ENCODE peak calls at places on chromosome 2, in seven cellular contexts. F, M, Z, Y, K, O and X are unnamed samples.

GRCh38 chr2:101754613-101755012 is 57.1 kb downstream of the MAP4K4 start:
- DNase-seq in F (peak; percentile 63), M (no peak), Z (no peak), Y (no peak), K (no peak), O (peak; percentile 53), X (no peak)

GRCh38 chr2:158644139-158644538 is 151.0 kb upstream of the DAPL1 start:
- DNase-seq in F (peak; percentile 92), M (no peak), Z (peak; percentile 71), Y (peak; percentile 76), K (peak; percentile 50), O (peak; percentile 77), X (no peak)

GRCh38 chr2:108224022-108224421 is 15.7 kb upstream of the SULT1C3 start:
- DNase-seq in F (no peak), M (no peak), Z (no peak), Y (no peak), K (no peak), O (no peak), X (no peak)

GRCh38 chr2:105081006-105081701 is 43.3 kb downstream of the MRPS9 start:
- DNase-seq in F (peak; percentile 46), M (no peak), Z (peak; percentile 73), Y (peak; percentile 63), K (no peak), O (peak; percentile 22), X (peak; percentile 2)

GRCh38 chr2:11377915-11378649 is 33.6 kb upstream of the ROCK2 start:
- DNase-seq in F (peak; percentile 79), M (no peak), Z (no peak), Y (peak; percentile 70), K (no peak), O (no peak), X (no peak)

GRCh38 chr2:8148260-8148880 is 533.5 kb upstream of the ID2 start:
- DNase-seq in F (peak; percentile 90), M (no peak), Z (peak; percentile 74), Y (peak; percentile 80), K (peak; percentile 86), O (peak; percentile 85), X (peak; percentile 41)

GRCh38 chr2:12325806-12326205 is 390.9 kb upstream of the TRIB2 start:
- DNase-seq in F (peak; percentile 65), M (no peak), Z (peak; percentile 58), Y (peak; percentile 89), K (no peak), O (peak; percentile 66), X (no peak)

GRCh38 chr2:100334929-100335328 is 12.6 kb upstream of the LONRF2 start:
- DNase-seq in F (no peak), M (no peak), Z (no peak), Y (no peak), K (no peak), O (no peak), X (no peak)

GRCh38 chr2:117771969-117772630 is 42.4 kb upstream of the DDX18 start:
- DNase-seq in F (peak; percentile 38), M (peak; percentile 46), Z (peak; percentile 56), Y (peak; percentile 40), K (no peak), O (peak; percentile 38), X (peak; percentile 17)

GRCh38 chr2:179861027-179861776 is at the start of gene ZNF385B:
- DNase-seq in F (peak; percentile 3), M (peak; percentile 77), Z (peak; percentile 16), Y (peak; percentile 21), K (no peak), O (no peak), X (no peak)

GRCh38 chr2:54454922-54455583 is 1.1 kb upstream of the SPTBN1 start:
- DNase-seq in F (no peak), M (peak; percentile 39), Z (no peak), Y (no peak), K (no peak), O (no peak), X (no peak)

GRCh38 chr2:177889812-177890460 is 182.6 kb downstream of the PDE11A start:
- DNase-seq in F (no peak), M (no peak), Z (no peak), Y (no peak), K (no peak), O (no peak), X (no peak)

GRCh38 chr2:240439698-240440151 is 4.3 kb downstream of the GPC1 start:
- DNase-seq in F (no peak), M (no peak), Z (no peak), Y (no peak), K (no peak), O (no peak), X (no peak)

GRCh38 chr2:197675711-197676188 is 363 bp upstream of the RFTN2 start:
- DNase-seq in F (peak; percentile 76), M (no peak), Z (peak; percentile 94), Y (peak; percentile 81), K (peak; percentile 29), O (peak; percentile 82), X (no peak)

GRCh38 chr2:237886702-237887481 is 27.5 kb downstream of the RAMP1 start:
- DNase-seq in F (peak; percentile 80), M (peak; percentile 86), Z (no peak), Y (peak; percentile 95), K (no peak), O (peak; percentile 66), X (no peak)

GRCh38 chr2:126748929-126749518 is 93.1 kb downstream of the GYPC start:
- DNase-seq in F (no peak), M (no peak), Z (no peak), Y (no peak), K (no peak), O (no peak), X (no peak)

GRCh38 chr2:126748188-126748760 is 92.3 kb downstream of the GYPC start:
- DNase-seq in F (no peak), M (no peak), Z (no peak), Y (no peak), K (no peak), O (no peak), X (no peak)

GRCh38 chr2:126751477-126751876 is 95.5 kb downstream of the GYPC start:
- DNase-seq in F (no peak), M (no peak), Z (no peak), Y (no peak), K (no peak), O (no peak), X (no peak)

GRCh38 chr2:126750506-126750905 is 94.5 kb downstream of the GYPC start:
- DNase-seq in F (no peak), M (no peak), Z (no peak), Y (no peak), K (no peak), O (no peak), X (no peak)

DNA sequence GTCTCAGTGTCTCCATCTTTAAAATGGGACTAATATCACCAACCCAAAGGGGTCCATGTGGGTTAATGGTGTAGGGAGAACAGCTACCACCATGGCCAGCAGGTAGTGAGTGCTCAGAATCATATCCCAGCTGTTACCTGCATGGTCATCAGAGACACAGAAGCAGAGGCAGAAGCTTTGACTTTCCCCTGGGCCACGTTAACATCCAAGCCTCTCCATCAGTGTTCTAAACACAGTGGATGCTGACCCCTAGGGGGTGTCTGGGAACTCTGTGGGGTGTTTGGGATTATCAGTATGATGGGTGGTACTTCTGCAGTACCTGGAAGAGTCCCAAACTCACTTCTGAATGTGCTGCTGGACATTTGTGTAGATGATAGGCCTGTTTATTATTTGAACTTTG is 93.6 kb downstream of the GYPC start:
- DNase-seq in F (peak; percentile 7), M (no peak), Z (peak; percentile 21), Y (peak; percentile 12), K (no peak), O (no peak), X (no peak)
- TF ChIP-seq CTCF in F (peak; percentile 26), M (no peak), Z (peak; percentile 49), Y (no peak), K (peak; percentile 12), O (no peak), X (no peak)

DNA sequence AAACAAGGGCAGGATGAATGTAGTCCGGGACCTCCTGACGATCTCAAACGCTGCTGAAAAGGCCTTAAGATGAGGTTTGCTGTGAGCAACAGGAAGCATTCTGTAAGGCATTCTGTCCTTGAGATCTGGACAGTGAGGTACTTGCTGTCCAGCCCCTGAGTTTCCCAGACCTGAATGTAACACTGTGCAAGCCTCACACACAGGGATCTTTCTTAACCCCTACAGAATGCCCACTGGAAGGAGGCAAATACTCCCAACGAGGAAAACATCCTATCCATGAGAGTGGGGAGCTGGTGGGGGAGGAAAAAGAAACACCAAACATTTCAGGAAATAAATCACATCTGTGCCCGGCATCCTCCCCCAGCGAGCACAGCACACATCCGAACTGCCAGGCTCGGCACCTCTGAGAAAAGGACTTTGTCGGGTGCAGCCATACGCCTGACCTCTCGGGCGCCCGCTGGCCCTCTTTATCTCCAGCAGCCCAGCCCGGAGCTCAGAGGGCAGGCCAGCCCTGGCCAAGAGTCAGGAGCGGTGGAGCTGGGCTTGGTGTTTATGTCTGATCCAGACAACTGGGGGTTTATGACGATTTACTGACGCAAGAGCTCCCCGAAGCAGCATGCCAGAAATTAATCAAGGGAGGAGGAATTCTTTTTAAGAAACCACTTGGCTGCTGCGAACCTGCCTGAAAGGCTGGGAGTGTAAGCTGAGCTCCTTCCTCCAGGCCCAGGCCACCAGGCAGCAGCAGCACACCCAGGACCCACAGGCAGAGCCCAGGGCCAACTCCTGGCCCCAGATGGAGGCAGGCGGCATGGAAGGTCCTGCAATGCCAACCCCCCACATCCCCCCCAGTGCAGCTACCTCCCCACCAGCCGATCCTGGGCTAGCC is 72.3 kb downstream of the HDAC4 start:
- DNase-seq in F (peak; percentile 98), M (peak; percentile 83), Z (peak; percentile 96), Y (peak; percentile 98), K (peak; percentile 81), O (peak; percentile 94), X (peak; percentile 93)
- H3K4me3 ChIP-seq in F (no peak overlapping the region), M (no peak overlapping the region), Z (no peak overlapping the region), Y (no peak overlapping the region), K (no peak overlapping the region), O (no peak overlapping the region), X (no peak overlapping the region)

DNA sequence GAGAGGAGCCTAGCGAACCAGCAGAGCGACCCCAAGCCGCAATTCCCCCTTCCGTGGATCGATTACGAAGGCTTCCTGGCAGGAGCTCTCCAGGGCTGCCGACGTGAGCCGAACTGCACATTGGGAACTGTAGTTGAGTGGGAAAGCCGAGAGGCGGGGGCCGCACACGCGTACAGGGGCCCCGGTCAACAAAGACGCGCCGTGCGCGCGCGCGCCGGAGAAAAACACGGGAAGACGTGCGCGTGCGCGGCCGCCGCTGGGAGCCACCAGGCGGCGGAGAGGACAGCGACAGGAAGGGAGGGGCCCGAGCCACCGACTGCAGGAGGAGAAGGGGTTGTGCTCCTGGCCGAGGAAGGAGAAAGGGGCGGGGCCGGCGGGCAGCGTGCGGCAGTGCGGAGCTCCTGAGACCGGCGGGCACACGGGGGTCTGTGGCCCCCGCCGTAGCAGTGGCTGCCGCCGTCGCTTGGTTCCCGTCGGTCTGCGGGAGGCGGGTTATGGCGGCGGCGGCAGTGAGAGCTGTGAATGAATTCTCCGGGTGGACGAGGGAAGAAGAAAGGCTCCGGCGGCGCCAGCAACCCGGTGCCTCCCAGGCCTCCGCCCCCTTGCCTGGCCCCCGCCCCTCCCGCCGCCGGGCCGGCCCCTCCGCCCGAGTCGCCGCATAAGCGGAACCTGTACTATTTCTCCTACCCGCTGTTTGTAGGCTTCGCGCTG is at the start of gene SPAST:
- DNase-seq in F (peak; percentile 95), M (peak; percentile 99), Z (peak; percentile 97), Y (peak; percentile 97), K (peak; percentile 59), O (peak; percentile 98), X (peak; percentile 90)
- TF ChIP-seq CTCF in F (peak; percentile 51), M (peak; percentile 45), Z (peak; percentile 49), Y (peak; percentile 45), K (peak; percentile 76), O (peak; percentile 38), X (peak; percentile 21)

DNA sequence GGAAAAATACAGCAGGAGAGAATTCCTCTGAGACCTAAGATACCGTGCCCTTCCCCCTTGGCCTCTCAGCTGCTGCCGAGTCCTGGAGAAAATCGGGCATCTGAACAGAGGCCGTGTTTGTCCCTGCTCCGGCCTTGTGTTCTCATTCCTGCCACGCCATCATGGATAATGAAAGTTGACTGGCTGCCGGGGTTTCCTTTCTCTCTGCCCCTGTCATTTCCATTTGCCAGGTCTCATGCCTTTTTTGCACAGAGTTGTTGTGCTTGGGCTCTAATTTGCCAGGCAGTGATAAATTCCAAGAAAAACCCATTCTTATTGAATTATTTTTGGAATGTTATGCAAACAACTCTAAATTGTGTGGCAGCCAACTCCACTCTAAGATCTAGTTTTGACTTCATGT is 496.9 kb upstream of the TNP1 start:
- DNase-seq in F (no peak), M (no peak), Z (no peak), Y (peak; percentile 49), K (no peak), O (no peak), X (peak; percentile 61)
- H3K4me3 ChIP-seq in F (no peak overlapping the region), M (no peak overlapping the region), Z (no peak overlapping the region), Y (no peak overlapping the region), K (no peak overlapping the region), O (no peak overlapping the region), X (no peak overlapping the region)